ENCODE peak calls at places on chromosomes 2 and 18, in ten cellular contexts. V is endodermal cell; N is colonic mucosa; Y is OCI-LY7; P is tibial nerve; T is CD4-positive, CD25-positive, alpha-beta regulatory T cell; K is CD8-positive, alpha-beta T cell; A is PC-9; S is IMR-90; F is kidney. U is an unnamed sample.
A peak's percentile ranks its signal among the peaks of the same experiment; 100 is the strongest.

GRCh38 chr2:55120634-55121359 is 70.5 kb upstream of the RTN4 start:
- DNase-seq in V (no peak), N (no peak), Y (no peak), P (no peak), T (no peak), K (no peak), A (no peak), S (peak; percentile 60), F (peak; percentile 84), U (peak; percentile 47)

GRCh38 chr2:128720440-128721022 is 401.9 kb upstream of the HS6ST1 start:
- DNase-seq in V (no peak), N (no peak), Y (no peak), P (no peak), T (no peak), K (no peak), A (no peak), S (no peak), F (no peak), U (no peak)

GRCh38 chr2:195573314-195573713 is 83.7 kb upstream of the SLC39A10 start:
- DNase-seq in V (no peak), N (no peak), Y (no peak), P (no peak), T (no peak), K (no peak), A (no peak), S (peak; percentile 70), F (no peak), U (no peak)

GRCh38 chr18:6959110-6959509 is 158.5 kb downstream of the LAMA1 start:
- DNase-seq in V (no peak), N (no peak), Y (no peak), P (no peak), T (no peak), K (no peak), A (no peak), S (no peak), F (peak; percentile 60), U (no peak)

GRCh38 chr2:29583104-29583503 is 338.3 kb downstream of the ALK start:
- DNase-seq in V (no peak), N (no peak), Y (no peak), P (no peak), T (no peak), K (no peak), A (no peak), S (peak; percentile 54), F (no peak), U (no peak)

GRCh38 chr18:55546873-55547704 is 40.9 kb downstream of the TCF4 start:
- DNase-seq in V (no peak), N (peak; percentile 20), Y (no peak), P (peak; percentile 20), T (no peak), K (no peak), A (no peak), S (peak; percentile 82), F (no peak), U (peak; percentile 32)

GRCh38 chr18:23238651-23239349 is 103.5 kb downstream of the CABLES1 start:
- DNase-seq in V (no peak), N (no peak), Y (no peak), P (no peak), T (no peak), K (no peak), A (no peak), S (peak; percentile 33), F (no peak), U (no peak)

GRCh38 chr2:166070231-166070630 is 57.6 kb downstream of the SCN1A start:
- DNase-seq in V (no peak), N (no peak), Y (no peak), P (no peak), T (no peak), K (no peak), A (no peak), S (no peak), F (no peak), U (no peak)

GRCh38 chr18:74081966-74082365 is 65.7 kb downstream of the FBXO15 start:
- DNase-seq in V (no peak), N (no peak), Y (no peak), P (no peak), T (no peak), K (no peak), A (no peak), S (no peak), F (no peak), U (no peak)

GRCh38 chr18:74083071-74083954 is 64.3 kb downstream of the FBXO15 start:
- DNase-seq in V (no peak), N (no peak), Y (no peak), P (no peak), T (peak; percentile 74), K (no peak), A (no peak), S (no peak), F (no peak), U (no peak)

GRCh38 chr18:74078257-74078656 is 69.4 kb downstream of the FBXO15 start:
- DNase-seq in V (no peak), N (no peak), Y (no peak), P (no peak), T (no peak), K (no peak), A (no peak), S (no peak), F (no peak), U (no peak)

GRCh38 chr18:74084184-74084583 is 63.5 kb downstream of the FBXO15 start:
- DNase-seq in V (peak; percentile 56), N (no peak), Y (no peak), P (no peak), T (no peak), K (no peak), A (no peak), S (no peak), F (no peak), U (no peak)

DNA sequence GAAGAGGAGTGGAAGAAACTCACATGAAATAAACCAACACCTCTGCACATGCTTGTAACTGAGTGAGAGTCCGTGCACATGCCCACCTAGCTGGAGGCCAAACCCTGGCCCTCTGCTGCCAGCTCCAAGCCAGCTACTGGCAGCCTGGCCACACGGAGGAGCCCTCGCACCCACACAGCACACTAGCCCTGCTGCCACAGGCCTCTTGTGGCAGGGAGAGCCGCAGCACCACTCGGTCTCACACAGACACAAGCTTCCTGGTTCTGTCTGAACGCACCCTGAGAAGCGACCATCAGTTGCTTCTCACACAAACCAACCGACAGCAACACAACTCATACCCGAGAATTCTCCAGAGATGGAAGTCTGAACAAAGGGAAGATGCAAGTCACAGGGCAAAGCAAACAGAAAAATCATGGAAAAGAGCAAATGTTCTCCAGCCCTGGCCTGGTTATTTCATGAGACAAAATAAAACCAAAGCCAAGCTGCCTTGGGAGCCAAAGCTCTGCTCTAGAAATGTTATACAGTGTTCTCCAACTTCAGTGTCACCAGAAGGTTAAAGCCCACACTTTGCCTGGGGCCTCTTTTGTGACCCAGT is 65.1 kb downstream of the FBXO15 start:
- DNase-seq in V (peak; percentile 92), N (peak; percentile 45), Y (peak; percentile 77), P (no peak), T (peak; percentile 92), K (peak; percentile 52), A (peak; percentile 30), S (peak; percentile 63), F (no peak), U (peak; percentile 70)
- H3K27ac ChIP-seq in V (peak overlapping the region; percentile 12), N (no peak overlapping the region), Y (no peak overlapping the region), P (no peak overlapping the region), T (peak overlapping the region; percentile 73), K (peak overlapping the region; percentile 39), A (no peak overlapping the region), S (peak overlapping the region; percentile 30), F (no peak overlapping the region), U (no peak overlapping the region)

DNA sequence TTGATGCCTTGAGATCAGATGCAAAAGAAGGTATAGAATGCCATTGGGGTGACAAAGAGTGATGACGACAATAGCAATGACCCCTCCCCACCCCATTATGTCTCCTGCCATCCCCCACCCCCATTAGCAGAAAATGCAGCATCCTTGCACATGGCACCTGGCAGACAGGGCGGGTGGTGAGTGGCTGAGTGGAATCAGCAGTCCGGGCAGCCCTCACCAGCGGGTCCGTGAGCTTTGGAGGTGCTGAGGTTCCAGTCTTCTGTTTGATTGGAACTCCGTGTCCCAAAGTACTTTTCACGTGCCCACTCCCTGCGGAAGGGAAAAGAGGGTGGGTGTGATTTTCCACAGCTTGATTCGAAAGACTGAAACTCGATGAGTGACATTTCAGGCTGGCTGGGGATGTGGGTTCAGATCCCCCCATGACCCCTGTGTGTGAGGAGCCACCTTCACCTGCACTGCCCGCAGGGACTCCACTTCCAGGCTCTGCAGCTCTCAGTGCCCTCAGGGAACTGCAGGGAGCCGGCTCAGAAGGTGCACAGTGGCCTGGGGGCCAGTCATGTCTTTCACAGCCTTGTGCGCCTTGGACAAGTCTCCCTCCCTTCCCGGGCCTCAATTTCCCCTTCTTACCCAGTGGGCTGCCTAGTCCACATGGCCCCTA is 130.9 kb downstream of the GLI2 start:
- DNase-seq in V (no peak), N (no peak), Y (no peak), P (no peak), T (no peak), K (no peak), A (no peak), S (no peak), F (no peak), U (no peak)
- H3K4me3 ChIP-seq in V (no peak overlapping the region), N (no peak overlapping the region), Y (no peak overlapping the region), P (peak overlapping the region; percentile 57), T (no peak overlapping the region), K (no peak overlapping the region), A (no peak overlapping the region), S (peak overlapping the region; percentile 9), F (peak overlapping the region; percentile 44), U (no peak overlapping the region)

DNA sequence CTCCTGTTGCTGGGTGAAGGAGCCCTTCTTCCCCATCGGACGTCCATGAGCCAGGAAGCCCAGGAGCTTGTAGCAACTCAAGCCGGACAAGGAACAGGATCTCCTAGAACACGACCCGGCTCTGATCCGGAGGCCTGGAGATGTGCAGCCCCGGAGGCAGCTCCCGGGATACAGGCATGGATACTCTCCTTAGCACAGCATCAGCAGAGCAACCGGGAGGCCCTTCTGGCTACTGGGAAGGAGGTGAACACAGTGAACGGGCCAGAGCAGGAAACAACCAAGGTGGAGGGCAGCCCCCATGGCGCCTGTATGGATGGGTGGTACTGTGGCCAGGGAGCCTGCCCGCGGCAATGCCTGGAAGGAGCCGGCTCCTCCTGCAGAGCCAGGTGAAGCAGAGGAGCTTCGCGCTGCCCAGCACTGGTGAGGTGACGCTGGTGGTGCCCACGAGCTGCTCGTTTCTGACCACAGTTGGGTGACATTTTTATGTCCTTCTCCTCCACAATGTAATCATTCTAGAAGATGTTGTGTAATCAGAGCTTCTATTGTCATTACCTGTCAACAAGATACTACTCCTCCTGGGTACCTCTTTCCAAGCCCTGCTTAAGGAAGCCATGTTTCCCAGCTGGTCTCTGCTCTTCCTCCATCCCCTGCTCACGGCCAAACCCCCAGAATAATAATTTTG is 94.3 kb downstream of the TWIST2 start:
- DNase-seq in V (no peak), N (peak; percentile 15), Y (no peak), P (no peak), T (no peak), K (no peak), A (no peak), S (no peak), F (no peak), U (peak; percentile 2)
- H3K27ac ChIP-seq in V (no peak overlapping the region), N (no peak overlapping the region), Y (no peak overlapping the region), P (no peak overlapping the region), T (no peak overlapping the region), K (no peak overlapping the region), A (no peak overlapping the region), S (no peak overlapping the region), F (no peak overlapping the region), U (no peak overlapping the region)

DNA sequence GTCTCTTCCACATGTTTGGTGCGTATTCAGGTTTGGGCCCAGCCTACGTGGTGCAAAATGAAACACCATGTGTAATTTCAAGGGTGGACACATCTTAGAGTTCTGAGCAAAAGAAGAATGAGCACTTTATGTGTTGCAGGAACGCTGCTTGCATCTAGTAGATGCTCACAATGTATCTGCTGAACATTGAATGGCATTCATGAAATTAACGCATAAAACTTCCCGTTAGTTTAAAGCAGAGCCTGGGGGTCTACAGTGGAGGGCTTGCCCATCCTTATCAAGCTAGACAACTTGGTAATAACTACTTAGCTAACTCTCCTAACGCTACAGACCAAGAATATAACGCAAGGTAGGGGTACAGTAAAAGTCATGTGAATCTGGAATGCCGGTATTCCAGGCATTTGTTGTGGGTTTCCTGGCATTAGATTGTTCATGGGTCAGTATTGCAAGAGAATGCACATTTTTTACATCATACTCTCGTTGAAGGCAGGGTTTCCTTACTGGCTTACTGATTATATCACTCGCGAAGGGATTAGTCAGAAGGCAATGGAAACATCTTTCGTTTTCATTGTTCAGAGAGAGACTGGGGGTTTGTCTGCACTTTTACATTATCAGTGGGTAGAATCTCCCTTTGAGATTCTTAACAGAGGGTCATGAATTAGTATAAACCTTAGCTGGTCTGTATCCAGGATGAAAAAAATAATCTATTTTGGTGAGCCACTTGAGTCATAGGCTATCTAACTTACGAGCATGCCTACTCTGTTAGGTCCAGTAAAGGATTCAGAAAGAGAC is 229.5 kb upstream of the EPAS1 start:
- DNase-seq in V (peak; percentile 2), N (no peak), Y (no peak), P (no peak), T (peak; percentile 35), K (no peak), A (peak; percentile 60), S (peak; percentile 96), F (no peak), U (peak; percentile 44)
- H3K4me3 ChIP-seq in V (no peak overlapping the region), N (no peak overlapping the region), Y (no peak overlapping the region), P (no peak overlapping the region), T (no peak overlapping the region), K (no peak overlapping the region), A (peak overlapping the region; percentile 27), S (peak overlapping the region; percentile 32), F (no peak overlapping the region), U (no peak overlapping the region)

U was measured in hepatocyte.